ENCODE peak calls at places on chromosome 1, in five cellular contexts. X is body of pancreas, Q is breast epithelium, I is uterus, G is IMR-90. U is an unnamed sample.
A peak's percentile ranks its signal among the peaks of the same experiment; 100 is the strongest.

GRCh38 chr1:5099558-5099957 is 445.1 kb downstream of the AJAP1 start:
- DNase-seq in X (peak; percentile 10), Q (no peak), I (no peak), G (no peak), U (no peak)

GRCh38 chr1:23423415-23424170 is 955 bp downstream of the TCEA3 start:
- DNase-seq in X (peak; percentile 92), Q (no peak), I (peak; percentile 38), G (no peak), U (no peak)

GRCh38 chr1:101043776-101044175 is 18.2 kb upstream of the DPH5 start:
- DNase-seq in X (no peak), Q (no peak), I (no peak), G (peak; percentile 70), U (no peak)

GRCh38 chr1:109942434-109942833 is 31.8 kb downstream of the CSF1 start:
- DNase-seq in X (no peak), Q (no peak), I (no peak), G (no peak), U (no peak)

GRCh38 chr1:64934115-64934880 is 32.1 kb downstream of the JAK1 start:
- DNase-seq in X (no peak), Q (no peak), I (peak; percentile 39), G (peak; percentile 82), U (no peak)

GRCh38 chr1:85319488-85319887 is 43.1 kb upstream of the BCL10 start:
- DNase-seq in X (no peak), Q (no peak), I (no peak), G (no peak), U (no peak)

GRCh38 chr1:32886012-32886827 is at the start of gene HPCA:
- DNase-seq in X (peak; percentile 78), Q (peak; percentile 65), I (no peak), G (peak; percentile 48), U (no peak)

GRCh38 chr1:179953974-179954493 is 576 bp upstream of the CEP350 start:
- DNase-seq in X (no peak), Q (no peak), I (peak; percentile 59), G (peak; percentile 51), U (peak; percentile 70)

GRCh38 chr1:167443757-167444156 is 74.6 kb downstream of the CD247 start:
- DNase-seq in X (no peak), Q (no peak), I (no peak), G (no peak), U (no peak)

GRCh38 chr1:66711420-66711819 is 40.8 kb upstream of the DYNLT5 start:
- DNase-seq in X (no peak), Q (no peak), I (no peak), G (no peak), U (no peak)

GRCh38 chr1:89112871-89113613 is 12.9 kb downstream of the GBP2 start:
- DNase-seq in X (no peak), Q (no peak), I (no peak), G (no peak), U (no peak)

GRCh38 chr1:45543599-45544417 is 6.8 kb upstream of the AKR1A1 start:
- DNase-seq in X (peak; percentile 49), Q (no peak), I (no peak), G (no peak), U (no peak)

GRCh38 chr1:38046884-38047602 is 450 bp upstream of the POU3F1 start:
- DNase-seq in X (peak; percentile 84), Q (peak; percentile 79), I (peak; percentile 84), G (peak; percentile 67), U (peak; percentile 72)

GRCh38 chr1:201191723-201192477 is 1.3 kb downstream of the IGFN1 start:
- DNase-seq in X (no peak), Q (no peak), I (peak; percentile 47), G (peak; percentile 98), U (no peak)

GRCh38 chr1:65423884-65424655 is 3.6 kb downstream of the LEPR start:
- DNase-seq in X (no peak), Q (no peak), I (no peak), G (peak; percentile 88), U (no peak)

GRCh38 chr1:16266411-16267118 is 29.6 kb upstream of the CPLANE2 start:
- DNase-seq in X (no peak), Q (no peak), I (no peak), G (peak; percentile 56), U (no peak)

GRCh38 chr1:192654607-192655389 is 18.9 kb downstream of the RGS13 start:
- DNase-seq in X (no peak), Q (no peak), I (no peak), G (peak; percentile 85), U (no peak)

GRCh38 chr1:155012760-155013602 is 10.4 kb downstream of the ZBTB7B start:
- DNase-seq in X (no peak), Q (no peak), I (no peak), G (no peak), U (no peak)

GRCh38 chr1:176177764-176178163 is 29.3 kb downstream of the COP1 start:
- DNase-seq in X (no peak), Q (no peak), I (no peak), G (no peak), U (no peak)

GRCh38 chr1:29471487-29472313 is 235.4 kb downstream of the PTPRU start:
- DNase-seq in X (no peak), Q (no peak), I (no peak), G (no peak), U (no peak)

GRCh38 chr1:76408303-76408702 is 333.8 kb downstream of the ST6GALNAC3 start:
- DNase-seq in X (no peak), Q (no peak), I (no peak), G (no peak), U (no peak)

GRCh38 chr1:164648211-164649080 is 89.5 kb downstream of the PBX1 start:
- DNase-seq in X (peak; percentile 58), Q (no peak), I (no peak), G (peak; percentile 31), U (no peak)

GRCh38 chr1:107748529-107748928 is 216.5 kb downstream of the VAV3 start:
- DNase-seq in X (no peak), Q (no peak), I (no peak), G (peak; percentile 1), U (no peak)

GRCh38 chr1:185483647-185484450 is 166.8 kb upstream of the IVNS1ABP start:
- DNase-seq in X (no peak), Q (no peak), I (no peak), G (peak; percentile 89), U (peak; percentile 38)

GRCh38 chr1:166166701-166167394 is at the start of gene FAM78B:
- DNase-seq in X (peak; percentile 88), Q (peak; percentile 53), I (peak; percentile 83), G (peak; percentile 7), U (peak; percentile 54)

GRCh38 chr1:202577381-202577780 is 132.9 kb downstream of the SYT2 start:
- DNase-seq in X (no peak), Q (no peak), I (no peak), G (peak; percentile 60), U (no peak)

GRCh38 chr1:246450485-246451251 is 56.4 kb downstream of the SMYD3 start:
- DNase-seq in X (no peak), Q (no peak), I (no peak), G (peak; percentile 35), U (no peak)

GRCh38 chr1:68327414-68327813 is 95.1 kb upstream of the WLS start:
- DNase-seq in X (no peak), Q (no peak), I (no peak), G (peak; percentile 27), U (peak; percentile 33)

GRCh38 chr1:156772728-156773497 is 5.6 kb downstream of the PRCC start:
- DNase-seq in X (no peak), Q (no peak), I (no peak), G (no peak), U (no peak)

GRCh38 chr1:111649227-111649626 is 29.6 kb downstream of the RAP1A start:
- DNase-seq in X (no peak), Q (no peak), I (no peak), G (no peak), U (no peak)

GRCh38 chr1:100622037-100622436 is 84.1 kb downstream of the GPR88 start:
- DNase-seq in X (peak; percentile 7), Q (no peak), I (peak; percentile 43), G (peak; percentile 99), U (no peak)

GRCh38 chr1:35718492-35719336 is at the start of gene C1orf216:
- DNase-seq in X (peak; percentile 71), Q (no peak), I (peak; percentile 38), G (peak; percentile 72), U (peak; percentile 27)
- TF ChIP-seq POLR2A in X (no peak), Q (no peak), I (peak; percentile 19), G (peak; percentile 66), U (no peak)

DNA sequence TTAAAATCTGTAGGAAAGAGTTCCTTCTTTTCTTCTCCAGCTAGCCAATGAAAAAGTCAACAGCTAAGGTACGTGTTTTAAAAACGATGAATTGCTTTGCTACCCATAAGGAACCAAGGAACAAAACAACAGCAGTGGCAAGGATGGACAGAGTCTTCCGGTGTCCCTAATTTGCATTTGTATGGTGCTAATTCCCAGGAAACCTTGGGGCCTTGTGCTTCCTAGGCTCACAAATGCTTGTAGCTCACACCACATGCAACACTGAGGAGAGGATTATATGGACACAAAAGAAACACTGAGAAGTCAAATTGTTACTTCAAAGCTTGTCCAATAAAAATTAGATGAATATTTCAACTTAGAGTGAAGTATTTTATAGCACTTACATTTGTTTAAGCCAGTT is 1.8 kb upstream of the PGBD5 start:
- DNase-seq in X (no peak), Q (no peak), I (no peak), G (no peak), U (no peak)
- TF ChIP-seq POLR2A in X (no peak), Q (no peak), I (no peak), G (no peak), U (no peak)

GRCh38 chr1:10796029-10796944 is at the start of gene CASZ1:
- DNase-seq in X (peak; percentile 90), Q (peak; percentile 88), I (peak; percentile 82), G (peak; percentile 86), U (peak; percentile 65)

GRCh38 chr1:10793129-10793651 is 3.3 kb downstream of the CASZ1 start:
- DNase-seq in X (peak; percentile 43), Q (no peak), I (no peak), G (no peak), U (no peak)

GRCh38 chr1:10795305-10796021 is 983 bp downstream of the CASZ1 start:
- DNase-seq in X (peak; percentile 53), Q (no peak), I (no peak), G (no peak), U (no peak)

GRCh38 chr1:10791117-10791951 is 5.1 kb downstream of the CASZ1 start:
- DNase-seq in X (peak; percentile 53), Q (no peak), I (peak; percentile 66), G (no peak), U (no peak)

GRCh38 chr1:10794724-10795304 is 1.6 kb downstream of the CASZ1 start:
- DNase-seq in X (peak; percentile 51), Q (no peak), I (no peak), G (no peak), U (no peak)
- TF ChIP-seq POLR2A in X (no peak), Q (no peak), I (no peak), G (no peak), U (no peak)

DNA sequence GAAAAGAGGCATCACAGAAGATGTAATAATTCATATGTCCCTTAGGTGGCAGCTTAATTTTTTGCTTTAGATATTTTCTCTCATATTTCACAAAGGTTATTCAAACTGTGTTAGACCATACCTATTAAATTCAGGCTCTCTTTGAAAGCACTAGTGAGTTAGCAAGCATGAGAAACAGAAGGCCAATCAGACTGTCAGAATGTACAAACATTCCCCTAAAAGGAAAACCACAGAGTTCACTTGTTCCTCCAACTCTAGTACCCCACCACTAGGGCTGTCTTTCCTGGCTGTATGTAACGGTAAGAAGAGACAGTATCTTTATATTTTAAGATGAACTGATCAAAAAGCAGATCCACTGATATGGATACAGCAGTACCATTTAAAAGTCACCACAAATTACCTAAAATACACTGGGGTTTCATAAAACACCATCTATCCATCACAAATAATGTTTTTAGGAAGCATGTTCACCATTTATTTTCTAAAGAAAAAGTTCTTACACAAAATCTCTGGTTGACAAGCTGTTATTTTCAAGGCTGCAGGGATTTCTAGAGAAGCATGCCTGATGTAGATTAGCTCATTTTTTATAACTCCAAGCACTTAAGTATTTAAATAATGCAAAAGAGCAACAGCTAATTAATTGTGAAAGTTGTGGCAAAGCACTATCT is 1.8 kb downstream of the ARPC5 start:
- DNase-seq in X (no peak), Q (no peak), I (peak; percentile 62), G (peak; percentile 95), U (no peak)
- TF ChIP-seq POLR2A in X (no peak), Q (no peak), I (peak; percentile 66), G (peak; percentile 71), U (no peak)